ENCODE peak calls at places on chromosomes 16 and 17, in six cellular contexts. H is NCI-H345, O is Ammon's horn, N is amniotic stem cell, M is progenitor cell of endocrine pancreas, Q is H7. Y is an unnamed sample.

GRCh38 chr17:27497696-27498095 is 41.4 kb downstream of the KSR1 start:
- DNase-seq in H (no peak), O (no peak), N (no peak), M (no peak), Q (no peak), Y (no peak)

GRCh38 chr16:82700541-82701240 is 73.9 kb downstream of the CDH13 start:
- DNase-seq in H (no peak), O (no peak), N (no peak), M (no peak), Q (no peak), Y (no peak)

GRCh38 chr17:43627657-43628650 is 33.8 kb downstream of the MEOX1 start:
- DNase-seq in H (no peak), O (no peak), N (no peak), M (no peak), Q (peak), Y (no peak)

GRCh38 chr16:88681084-88681680 is 5.1 kb downstream of the SNAI3 start:
- DNase-seq in H (no peak), O (no peak), N (no peak), M (no peak), Q (peak), Y (peak)

GRCh38 chr17:13947499-13947898 is 121.8 kb upstream of the COX10 start:
- DNase-seq in H (no peak), O (no peak), N (no peak), M (no peak), Q (no peak), Y (no peak)

GRCh38 chr17:53353919-53354351 is 468.8 kb upstream of the KIF2B start:
- DNase-seq in H (peak), O (peak), N (no peak), M (no peak), Q (peak), Y (no peak)

GRCh38 chr17:55842405-55843158 is 91.7 kb downstream of the PCTP start:
- DNase-seq in H (no peak), O (no peak), N (no peak), M (no peak), Q (no peak), Y (no peak)

GRCh38 chr17:55219939-55220338 is 44.8 kb upstream of the HLF start:
- DNase-seq in H (no peak), O (no peak), N (no peak), M (no peak), Q (no peak), Y (no peak)

GRCh38 chr16:25941800-25942558 is 250.2 kb downstream of the HS3ST4 start:
- DNase-seq in H (no peak), O (no peak), N (no peak), M (no peak), Q (no peak), Y (no peak)

GRCh38 chr17:62562656-62563055 is 64.8 kb upstream of the MRC2 start:
- DNase-seq in H (peak), O (no peak), N (no peak), M (no peak), Q (no peak), Y (no peak)

GRCh38 chr16:85689285-85689949 is 663 bp upstream of the GINS2 start:
- DNase-seq in H (peak), O (no peak), N (no peak), M (no peak), Q (peak), Y (peak)

GRCh38 chr16:23504076-23504452 is 6.2 kb downstream of the GGA2 start:
- DNase-seq in H (no peak), O (no peak), N (no peak), M (no peak), Q (no peak), Y (no peak)

GRCh38 chr16:62829615-62830014 is 793.4 kb upstream of the CDH8 start:
- DNase-seq in H (no peak), O (peak), N (no peak), M (no peak), Q (no peak), Y (peak)